ENCODE peak calls at places on chromosome 3, in eight cellular contexts. S is vagina, R is transverse colon, L is ovary, T is A549, B is H1, P is body of pancreas, O is heart left ventricle. I is an unnamed sample.

GRCh38 chr3:172466553-172467130 is 18.4 kb upstream of the GHSR start:
- DNase-seq in S (no peak), R (no peak), L (no peak), T (no peak), B (no peak), P (no peak), O (no peak), I (no peak)

GRCh38 chr3:172824229-172824628 is 73.7 kb downstream of the ECT2 start:
- DNase-seq in S (no peak), R (no peak), L (no peak), T (no peak), B (no peak), P (no peak), O (no peak), I (no peak)

GRCh38 chr3:39413691-39414420 is 7.3 kb downstream of the RPSA start:
- DNase-seq in S (no peak), R (no peak), L (no peak), T (no peak), B (no peak), P (no peak), O (no peak), I (no peak)

GRCh38 chr3:196914866-196915265 is 27.5 kb downstream of the NCBP2 start:
- DNase-seq in S (no peak), R (no peak), L (no peak), T (no peak), B (no peak), P (no peak), O (no peak), I (no peak)

GRCh38 chr3:47057212-47057671 is 77.8 kb downstream of the NBEAL2 start:
- DNase-seq in S (no peak), R (no peak), L (no peak), T (no peak), B (no peak), P (no peak), O (no peak), I (no peak)

GRCh38 chr3:157174265-157174615 is 14.3 kb upstream of the CCNL1 start:
- DNase-seq in S (no peak), R (peak; percentile 44), L (peak; percentile 59), T (peak; percentile 8), B (no peak), P (peak; percentile 51), O (no peak), I (no peak)

GRCh38 chr3:58325525-58325992 is 7.1 kb upstream of the PXK start:
- DNase-seq in S (no peak), R (no peak), L (no peak), T (no peak), B (no peak), P (no peak), O (no peak), I (no peak)

GRCh38 chr3:72818092-72818721 is 30.0 kb downstream of the SHQ1 start:
- DNase-seq in S (no peak), R (no peak), L (no peak), T (peak; percentile 21), B (no peak), P (peak; percentile 26), O (no peak), I (no peak)

GRCh38 chr3:101117981-101118380 is 124.8 kb upstream of the ABI3BP start:
- DNase-seq in S (no peak), R (no peak), L (no peak), T (no peak), B (no peak), P (no peak), O (no peak), I (no peak)

GRCh38 chr3:132622756-132623155 is 25.7 kb downstream of the ACKR4 start:
- DNase-seq in S (no peak), R (no peak), L (no peak), T (no peak), B (no peak), P (no peak), O (no peak), I (no peak)

GRCh38 chr3:23916152-23916885 is 471 bp downstream of the NKIRAS1 start:
- DNase-seq in S (no peak), R (no peak), L (no peak), T (no peak), B (no peak), P (no peak), O (no peak), I (no peak)

GRCh38 chr3:183259621-183260020 is 6.6 kb downstream of the B3GNT5 start:
- DNase-seq in S (no peak), R (no peak), L (no peak), T (no peak), B (no peak), P (no peak), O (no peak), I (no peak)

GRCh38 chr3:131250466-131250865 is 131.1 kb upstream of the NUDT16 start:
- DNase-seq in S (no peak), R (no peak), L (no peak), T (no peak), B (no peak), P (no peak), O (no peak), I (no peak)

GRCh38 chr3:108100906-108101305 is 10.1 kb upstream of the CD47 start:
- DNase-seq in S (no peak), R (no peak), L (no peak), T (no peak), B (no peak), P (no peak), O (no peak), I (no peak)

GRCh38 chr3:99817047-99817436 is 620 bp upstream of the CMSS1 start:
- DNase-seq in S (no peak), R (peak; percentile 14), L (peak; percentile 44), T (no peak), B (peak; percentile 51), P (peak; percentile 20), O (no peak), I (peak; percentile 7)

GRCh38 chr3:89300519-89300918 is 193.1 kb downstream of the EPHA3 start:
- DNase-seq in S (no peak), R (no peak), L (no peak), T (no peak), B (no peak), P (no peak), O (no peak), I (no peak)

GRCh38 chr3:194640829-194641228 is 7.6 kb upstream of the TMEM44 start:
- DNase-seq in S (no peak), R (no peak), L (no peak), T (no peak), B (no peak), P (no peak), O (no peak), I (no peak)

GRCh38 chr3:170128259-170128976 is 53.1 kb downstream of the PHC3 start:
- DNase-seq in S (no peak), R (peak; percentile 48), L (no peak), T (no peak), B (no peak), P (no peak), O (no peak), I (no peak)

GRCh38 chr3:157104521-157104920 is 55.4 kb downstream of the CCNL1 start:
- DNase-seq in S (no peak), R (no peak), L (no peak), T (no peak), B (no peak), P (no peak), O (no peak), I (no peak)

GRCh38 chr3:49119439-49119838 is 1.2 kb downstream of the USP19 start:
- DNase-seq in S (no peak), R (no peak), L (no peak), T (no peak), B (no peak), P (no peak), O (no peak), I (no peak)

GRCh38 chr3:9066775-9067174 is 103.5 kb upstream of the RAD18 start:
- DNase-seq in S (no peak), R (no peak), L (no peak), T (no peak), B (no peak), P (no peak), O (no peak), I (no peak)

GRCh38 chr3:122577409-122578028 is at the start of gene PARP15:
- DNase-seq in S (no peak), R (peak; percentile 28), L (no peak), T (no peak), B (peak; percentile 67), P (no peak), O (peak; percentile 20), I (no peak)

GRCh38 chr3:71121429-71122167 is 461.9 kb downstream of the FOXP1 start:
- DNase-seq in S (no peak), R (no peak), L (no peak), T (no peak), B (no peak), P (no peak), O (no peak), I (no peak)

GRCh38 chr3:37993811-37994638 is 3.4 kb downstream of the VILL start:
- DNase-seq in S (no peak), R (peak; percentile 79), L (peak; percentile 83), T (no peak), B (peak; percentile 80), P (peak; percentile 51), O (peak; percentile 82), I (no peak)
- TF ChIP-seq POLR2A in S (no peak), R (peak; percentile 76), L (peak; percentile 32), T (no peak), B (no peak), P (peak; percentile 49), O (no peak), I (peak; percentile 30)

DNA sequence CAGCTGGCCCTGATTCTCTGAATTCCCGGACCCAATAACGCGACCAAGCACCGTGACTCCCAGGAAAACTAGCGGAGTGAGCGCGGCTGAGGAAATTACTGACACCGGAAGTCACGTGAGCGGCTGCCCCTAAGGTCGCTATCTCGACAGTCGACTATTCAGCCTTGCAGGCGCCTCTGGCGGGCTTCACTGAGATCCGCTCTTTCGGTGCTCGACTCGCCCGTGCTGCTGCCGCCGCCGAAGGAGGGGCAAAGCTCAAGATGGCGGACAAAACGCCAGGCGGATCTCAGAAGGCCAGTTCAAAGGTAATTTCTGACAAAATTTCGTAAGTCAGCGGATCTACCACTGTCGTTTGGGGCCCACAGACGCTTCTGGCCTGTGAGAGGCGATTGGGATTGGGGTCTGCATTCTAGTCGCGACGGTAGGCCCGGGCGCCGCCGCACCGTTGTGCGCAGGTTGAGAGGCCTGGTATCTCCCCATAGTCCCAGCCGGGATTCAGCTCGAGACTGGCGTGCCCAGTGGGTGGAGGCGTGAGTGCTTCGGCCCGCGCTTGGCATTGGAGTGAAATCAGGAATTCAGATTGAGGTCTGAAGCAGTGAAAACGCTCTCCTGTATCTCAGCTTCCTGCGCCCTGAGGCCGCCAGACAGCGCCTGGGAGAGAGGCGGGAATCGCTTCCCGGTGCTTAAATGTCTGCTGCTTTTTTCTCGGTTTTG is at the start of gene U2SURP:
- DNase-seq in S (peak; percentile 97), R (peak; percentile 97), L (peak; percentile 95), T (peak; percentile 93), B (peak; percentile 86), P (peak; percentile 98), O (peak; percentile 97), I (peak; percentile 82)
- TF ChIP-seq POLR2A in S (no peak), R (peak; percentile 77), L (peak; percentile 86), T (peak; percentile 85), B (peak; percentile 86), P (peak; percentile 91), O (no peak), I (peak; percentile 72)

GRCh38 chr3:141431411-141432378 is 55.1 kb upstream of the RASA2 start:
- DNase-seq in S (no peak), R (no peak), L (no peak), T (no peak), B (no peak), P (peak; percentile 48), O (no peak), I (no peak)
- TF ChIP-seq POLR2A in S (no peak), R (peak; percentile 25), L (no peak), T (no peak), B (no peak), P (no peak), O (no peak), I (no peak)

GRCh38 chr3:128480717-128481437 is 12.1 kb downstream of the GATA2 start:
- DNase-seq in S (no peak), R (no peak), L (no peak), T (no peak), B (no peak), P (no peak), O (no peak), I (no peak)
- TF ChIP-seq POLR2A in S (no peak), R (no peak), L (no peak), T (no peak), B (no peak), P (no peak), O (no peak), I (no peak)